ENCODE peak calls at places on chromosomes 1 and 21, in four cellular contexts. One of them, this sample, is unnamed.

GRCh38 chr1:201214461-201214860 is 23.8 kb downstream of the IGFN1 start:
- DNase-seq in progenitor cell of endocrine pancreas: no peak
- DNase-seq in NCI-H1092 treated with DMSO at 0.1 percent for 48 hours: no peak
- DNase-seq in HFF-Myc: no peak
- DNase-seq in this sample: no peak

GRCh38 chr1:48061162-48062136 is 64.3 kb upstream of the TRABD2B start:
- DNase-seq in HFF-Myc: peak; percentile 33
- DNase-seq in NCI-H1092 treated with DMSO at 0.1 percent for 48 hours: peak; percentile 52
- DNase-seq in progenitor cell of endocrine pancreas: peak; percentile 41
- DNase-seq in this sample: peak; percentile 84

GRCh38 chr1:44251989-44252625 is 38.8 kb downstream of the DMAP1 start:
- DNase-seq in HFF-Myc: no peak
- DNase-seq in progenitor cell of endocrine pancreas: no peak
- DNase-seq in NCI-H1092 treated with DMSO at 0.1 percent for 48 hours: peak; percentile 88
- DNase-seq in this sample: no peak

GRCh38 chr1:234978397-234979291 is 150.0 kb downstream of the TOMM20 start:
- DNase-seq in HFF-Myc: no peak
- DNase-seq in progenitor cell of endocrine pancreas: no peak
- DNase-seq in NCI-H1092 treated with DMSO at 0.1 percent for 48 hours: peak; percentile 33
- DNase-seq in this sample: peak; percentile 78

GRCh38 chr1:5447479-5448070 is 544.6 kb downstream of the NPHP4 start:
- DNase-seq in NCI-H1092 treated with DMSO at 0.1 percent for 48 hours: no peak
- DNase-seq in progenitor cell of endocrine pancreas: no peak
- DNase-seq in HFF-Myc: no peak
- DNase-seq in this sample: no peak

GRCh38 chr1:160997323-160998038 is 23.5 kb downstream of the F11R start:
- DNase-seq in progenitor cell of endocrine pancreas: no peak
- DNase-seq in HFF-Myc: peak; percentile 32
- DNase-seq in NCI-H1092 treated with DMSO at 0.1 percent for 48 hours: peak; percentile 11
- DNase-seq in this sample: peak; percentile 74

GRCh38 chr1:27144920-27145661 is 9.8 kb downstream of the SLC9A1 start:
- DNase-seq in NCI-H1092 treated with DMSO at 0.1 percent for 48 hours: peak; percentile 33
- DNase-seq in progenitor cell of endocrine pancreas: no peak
- DNase-seq in HFF-Myc: no peak
- DNase-seq in this sample: no peak

GRCh38 chr1:109479311-109479710 is 4.4 kb upstream of the ATXN7L2 start:
- DNase-seq in HFF-Myc: no peak
- DNase-seq in NCI-H1092 treated with DMSO at 0.1 percent for 48 hours: no peak
- DNase-seq in progenitor cell of endocrine pancreas: no peak
- DNase-seq in this sample: no peak

GRCh38 chr21:36700961-36701911 is 2.3 kb downstream of the SIM2 start:
- DNase-seq in NCI-H1092 treated with DMSO at 0.1 percent for 48 hours: no peak
- DNase-seq in progenitor cell of endocrine pancreas: no peak
- DNase-seq in HFF-Myc: no peak
- DNase-seq in this sample: peak; percentile 41

GRCh38 chr1:230212405-230212936 is 145.4 kb downstream of the GALNT2 start:
- DNase-seq in NCI-H1092 treated with DMSO at 0.1 percent for 48 hours: no peak
- DNase-seq in HFF-Myc: no peak
- DNase-seq in progenitor cell of endocrine pancreas: no peak
- DNase-seq in this sample: no peak

GRCh38 chr1:203512830-203513578 is 19.1 kb downstream of the OPTC start:
- DNase-seq in NCI-H1092 treated with DMSO at 0.1 percent for 48 hours: no peak
- DNase-seq in HFF-Myc: peak; percentile 87
- DNase-seq in progenitor cell of endocrine pancreas: no peak
- DNase-seq in this sample: no peak

GRCh38 chr1:23194119-23194984 is 22.9 kb downstream of the HTR1D start:
- DNase-seq in HFF-Myc: peak; percentile 86
- DNase-seq in progenitor cell of endocrine pancreas: no peak
- DNase-seq in NCI-H1092 treated with DMSO at 0.1 percent for 48 hours: no peak
- DNase-seq in this sample: no peak

GRCh38 chr1:35847935-35848565 is 35.0 kb upstream of the AGO1 start:
- DNase-seq in HFF-Myc: no peak
- DNase-seq in progenitor cell of endocrine pancreas: no peak
- DNase-seq in NCI-H1092 treated with DMSO at 0.1 percent for 48 hours: no peak
- DNase-seq in this sample: no peak

GRCh38 chr1:244665771-244666217 is 12.9 kb downstream of the DESI2 start:
- DNase-seq in progenitor cell of endocrine pancreas: no peak
- DNase-seq in HFF-Myc: no peak
- DNase-seq in NCI-H1092 treated with DMSO at 0.1 percent for 48 hours: no peak
- DNase-seq in this sample: peak; percentile 6

GRCh38 chr21:43269461-43269860 is 100.7 kb downstream of the CRYAA start:
- DNase-seq in progenitor cell of endocrine pancreas: no peak
- DNase-seq in NCI-H1092 treated with DMSO at 0.1 percent for 48 hours: no peak
- DNase-seq in HFF-Myc: no peak
- DNase-seq in this sample: no peak

GRCh38 chr1:215083408-215083961 is 948 bp downstream of the KCNK2 start:
- DNase-seq in progenitor cell of endocrine pancreas: peak; percentile 11
- DNase-seq in HFF-Myc: no peak
- DNase-seq in NCI-H1092 treated with DMSO at 0.1 percent for 48 hours: no peak
- DNase-seq in this sample: peak; percentile 61

GRCh38 chr1:107138767-107139445 is 1.9 kb upstream of the NTNG1 start:
- DNase-seq in HFF-Myc: no peak
- DNase-seq in NCI-H1092 treated with DMSO at 0.1 percent for 48 hours: no peak
- DNase-seq in progenitor cell of endocrine pancreas: no peak
- DNase-seq in this sample: no peak

GRCh38 chr21:28132713-28133112 is 860.0 kb downstream of the LTN1 start:
- DNase-seq in progenitor cell of endocrine pancreas: no peak
- DNase-seq in NCI-H1092 treated with DMSO at 0.1 percent for 48 hours: no peak
- DNase-seq in HFF-Myc: no peak
- DNase-seq in this sample: no peak

GRCh38 chr1:180157576-180158057 is 2.9 kb downstream of the QSOX1 start:
- DNase-seq in progenitor cell of endocrine pancreas: no peak
- DNase-seq in NCI-H1092 treated with DMSO at 0.1 percent for 48 hours: peak; percentile 95
- DNase-seq in HFF-Myc: no peak
- DNase-seq in this sample: no peak

GRCh38 chr1:22852144-22852543 is 120.5 kb downstream of the LACTBL1 start:
- DNase-seq in HFF-Myc: no peak
- DNase-seq in NCI-H1092 treated with DMSO at 0.1 percent for 48 hours: no peak
- DNase-seq in progenitor cell of endocrine pancreas: no peak
- DNase-seq in this sample: no peak

GRCh38 chr21:41973427-41973831 is 19.6 kb upstream of the C2CD2 start:
- DNase-seq in progenitor cell of endocrine pancreas: no peak
- DNase-seq in HFF-Myc: no peak
- DNase-seq in NCI-H1092 treated with DMSO at 0.1 percent for 48 hours: no peak
- DNase-seq in this sample: no peak

GRCh38 chr21:31347435-31348032 is 3.5 kb upstream of the TIAM1 start:
- DNase-seq in HFF-Myc: no peak
- DNase-seq in NCI-H1092 treated with DMSO at 0.1 percent for 48 hours: no peak
- DNase-seq in progenitor cell of endocrine pancreas: no peak
- DNase-seq in this sample: peak; percentile 23

GRCh38 chr1:198523183-198523942 is 17.1 kb downstream of the ATP6V1G3 start:
- DNase-seq in progenitor cell of endocrine pancreas: no peak
- DNase-seq in HFF-Myc: no peak
- DNase-seq in NCI-H1092 treated with DMSO at 0.1 percent for 48 hours: no peak
- DNase-seq in this sample: no peak

GRCh38 chr1:2784854-2785630 is 16.5 kb downstream of the TTC34 start:
- DNase-seq in NCI-H1092 treated with DMSO at 0.1 percent for 48 hours: no peak
- DNase-seq in progenitor cell of endocrine pancreas: no peak
- DNase-seq in HFF-Myc: no peak
- DNase-seq in this sample: no peak

GRCh38 chr1:229258031-229258850 is 12.7 kb upstream of the RAB4A start:
- DNase-seq in HFF-Myc: peak; percentile 32
- DNase-seq in progenitor cell of endocrine pancreas: peak; percentile 46
- DNase-seq in NCI-H1092 treated with DMSO at 0.1 percent for 48 hours: peak; percentile 81
- DNase-seq in this sample: peak; percentile 79

GRCh38 chr1:64505232-64505943 is 35.5 kb downstream of the CACHD1 start:
- DNase-seq in progenitor cell of endocrine pancreas: peak; percentile 50
- DNase-seq in NCI-H1092 treated with DMSO at 0.1 percent for 48 hours: peak; percentile 24
- DNase-seq in HFF-Myc: no peak
- DNase-seq in this sample: peak; percentile 65

GRCh38 chr1:36743286-36744005 is 260.7 kb upstream of the CSF3R start:
- DNase-seq in NCI-H1092 treated with DMSO at 0.1 percent for 48 hours: peak; percentile 74
- DNase-seq in progenitor cell of endocrine pancreas: no peak
- DNase-seq in HFF-Myc: no peak
- DNase-seq in this sample: no peak

GRCh38 chr1:8121261-8122159 is 95.4 kb upstream of the ERRFI1 start:
- DNase-seq in NCI-H1092 treated with DMSO at 0.1 percent for 48 hours: no peak
- DNase-seq in progenitor cell of endocrine pancreas: no peak
- DNase-seq in HFF-Myc: no peak
- DNase-seq in this sample: peak; percentile 36

GRCh38 chr1:209597496-209597895 is 14.0 kb downstream of the CAMK1G start:
- DNase-seq in progenitor cell of endocrine pancreas: no peak
- DNase-seq in HFF-Myc: no peak
- DNase-seq in NCI-H1092 treated with DMSO at 0.1 percent for 48 hours: no peak
- DNase-seq in this sample: no peak

GRCh38 chr1:248805905-248806304 is 19.8 kb downstream of the SH3BP5L start:
- DNase-seq in NCI-H1092 treated with DMSO at 0.1 percent for 48 hours: no peak
- DNase-seq in progenitor cell of endocrine pancreas: no peak
- DNase-seq in HFF-Myc: no peak
- DNase-seq in this sample: peak; percentile 20

GRCh38 chr1:213244664-213245091 is 193.6 kb downstream of the RPS6KC1 start:
- DNase-seq in progenitor cell of endocrine pancreas: peak; percentile 22
- DNase-seq in HFF-Myc: peak; percentile 29
- DNase-seq in NCI-H1092 treated with DMSO at 0.1 percent for 48 hours: peak; percentile 76
- DNase-seq in this sample: peak; percentile 67

GRCh38 chr1:201166964-201167624 is 12.8 kb upstream of the TMEM9 start:
- DNase-seq in HFF-Myc: no peak
- DNase-seq in NCI-H1092 treated with DMSO at 0.1 percent for 48 hours: peak; percentile 59
- DNase-seq in progenitor cell of endocrine pancreas: no peak
- DNase-seq in this sample: no peak

GRCh38 chr1:32138965-32139364 is 31.1 kb downstream of the KPNA6 start:
- DNase-seq in HFF-Myc: peak; percentile 29
- DNase-seq in NCI-H1092 treated with DMSO at 0.1 percent for 48 hours: no peak
- DNase-seq in progenitor cell of endocrine pancreas: no peak
- DNase-seq in this sample: no peak

GRCh38 chr1:59142663-59143487 is 154.0 kb upstream of the FGGY start:
- DNase-seq in progenitor cell of endocrine pancreas: no peak
- DNase-seq in NCI-H1092 treated with DMSO at 0.1 percent for 48 hours: no peak
- DNase-seq in HFF-Myc: peak; percentile 89
- DNase-seq in this sample: no peak

GRCh38 chr1:53286950-53287349 is 40.9 kb downstream of the LRP8 start:
- DNase-seq in HFF-Myc: no peak
- DNase-seq in progenitor cell of endocrine pancreas: no peak
- DNase-seq in NCI-H1092 treated with DMSO at 0.1 percent for 48 hours: peak; percentile 52
- DNase-seq in this sample: no peak

GRCh38 chr1:34711469-34711868 is 43.4 kb upstream of the GJB5 start:
- DNase-seq in NCI-H1092 treated with DMSO at 0.1 percent for 48 hours: no peak
- DNase-seq in progenitor cell of endocrine pancreas: no peak
- DNase-seq in HFF-Myc: no peak
- DNase-seq in this sample: no peak

GRCh38 chr21:43195131-43196021 is 26.6 kb downstream of the CRYAA start:
- DNase-seq in HFF-Myc: no peak
- DNase-seq in progenitor cell of endocrine pancreas: peak; percentile 6
- DNase-seq in NCI-H1092 treated with DMSO at 0.1 percent for 48 hours: no peak
- DNase-seq in this sample: no peak

GRCh38 chr1:59146651-59147358 is 150.1 kb upstream of the FGGY start:
- DNase-seq in HFF-Myc: no peak
- DNase-seq in progenitor cell of endocrine pancreas: peak; percentile 25
- DNase-seq in NCI-H1092 treated with DMSO at 0.1 percent for 48 hours: no peak
- DNase-seq in this sample: peak; percentile 48

GRCh38 chr1:103198996-103199395 is 90.7 kb upstream of the COL11A1 start:
- DNase-seq in progenitor cell of endocrine pancreas: no peak
- DNase-seq in HFF-Myc: no peak
- DNase-seq in NCI-H1092 treated with DMSO at 0.1 percent for 48 hours: no peak
- DNase-seq in this sample: no peak